ENCODE peak calls at places on chromosomes 13 and 19, in four cellular contexts. One of them, this sample, is unnamed.

GRCh38 chr19:1221141-1221903 is 15.7 kb downstream of the STK11 start:
- DNase-seq in K562: no peak
- DNase-seq in HepG2: peak
- DNase-seq in HCT116: no peak
- DNase-seq in this sample: no peak

GRCh38 chr13:42808572-42808971 is 27.2 kb downstream of the FAM216B start:
- DNase-seq in HepG2: no peak
- DNase-seq in K562: no peak
- DNase-seq in HCT116: no peak
- DNase-seq in this sample: no peak

GRCh38 chr13:27977476-27978300 is 8.6 kb upstream of the CDX2 start:
- DNase-seq in HepG2: no peak
- DNase-seq in HCT116: no peak
- DNase-seq in K562: no peak
- DNase-seq in this sample: no peak

GRCh38 chr13:60043262-60043661 is 120.5 kb downstream of the DIAPH3 start:
- DNase-seq in HepG2: no peak
- DNase-seq in HCT116: no peak
- DNase-seq in K562: no peak
- DNase-seq in this sample: no peak

GRCh38 chr13:74046461-74046860 is 87.7 kb downstream of the KLF12 start:
- DNase-seq in K562: no peak
- DNase-seq in HepG2: no peak
- DNase-seq in HCT116: no peak
- DNase-seq in this sample: no peak

GRCh38 chr19:1427221-1427620 is 11.0 kb upstream of the RPS15 start:
- DNase-seq in HepG2: no peak
- DNase-seq in HCT116: no peak
- DNase-seq in K562: no peak
- DNase-seq in this sample: no peak

GRCh38 chr19:42683917-42684513 is 56.3 kb downstream of the PSG3 start:
- DNase-seq in HepG2: peak
- DNase-seq in HCT116: peak
- DNase-seq in K562: peak
- DNase-seq in this sample: peak

GRCh38 chr19:35738887-35739229 is 3.4 kb downstream of the IGFLR1 start:
- DNase-seq in HCT116: no peak
- DNase-seq in HepG2: no peak
- DNase-seq in K562: no peak
- DNase-seq in this sample: no peak

GRCh38 chr13:108283110-108283509 is 13.6 kb downstream of the TNFSF13B start:
- DNase-seq in K562: no peak
- DNase-seq in HCT116: no peak
- DNase-seq in HepG2: no peak
- DNase-seq in this sample: no peak

GRCh38 chr19:42919757-42920079 is 2.0 kb upstream of the PSG6 start:
- DNase-seq in K562: no peak
- DNase-seq in HepG2: no peak
- DNase-seq in HCT116: no peak
- DNase-seq in this sample: no peak

GRCh38 chr19:57872450-57872849 is 16.4 kb downstream of the ZNF814 start:
- DNase-seq in HCT116: no peak
- DNase-seq in HepG2: no peak
- DNase-seq in K562: no peak
- DNase-seq in this sample: no peak

GRCh38 chr13:24168392-24168750 is 7.9 kb downstream of the SPATA13 start:
- DNase-seq in HCT116: no peak
- DNase-seq in HepG2: no peak
- DNase-seq in K562: no peak
- DNase-seq in this sample: no peak

GRCh38 chr19:14400913-14401312 is 18.2 kb downstream of the DDX39A start:
- DNase-seq in HCT116: no peak
- DNase-seq in K562: no peak
- DNase-seq in HepG2: no peak
- DNase-seq in this sample: no peak

GRCh38 chr13:106349080-106349841 is 186.2 kb downstream of the EFNB2 start:
- DNase-seq in HepG2: no peak
- DNase-seq in HCT116: peak
- DNase-seq in K562: no peak
- DNase-seq in this sample: no peak

GRCh38 chr13:73073050-73073449 is 14.2 kb downstream of the KLF5 start:
- DNase-seq in HCT116: no peak
- DNase-seq in HepG2: no peak
- DNase-seq in K562: no peak
- DNase-seq in this sample: no peak

GRCh38 chr19:46023311-46023779 is 492 bp upstream of the PGLYRP1 start:
- DNase-seq in HCT116: no peak
- DNase-seq in K562: no peak
- DNase-seq in HepG2: no peak
- DNase-seq in this sample: no peak

GRCh38 chr19:38664503-38665211 is 17.2 kb downstream of the ACTN4 start:
- DNase-seq in K562: peak
- DNase-seq in HCT116: no peak
- DNase-seq in HepG2: no peak
- DNase-seq in this sample: no peak

GRCh38 chr13:73335226-73335625 is 276.4 kb downstream of the KLF5 start:
- DNase-seq in K562: no peak
- DNase-seq in HCT116: peak
- DNase-seq in HepG2: no peak
- DNase-seq in this sample: peak

GRCh38 chr13:68988176-68988575 is 1119.5 kb upstream of the ATXN8OS start:
- DNase-seq in K562: no peak
- DNase-seq in HepG2: no peak
- DNase-seq in HCT116: no peak
- DNase-seq in this sample: no peak

GRCh38 chr19:35911173-35911572 is 3.1 kb upstream of the TYROBP start:
- DNase-seq in K562: peak
- DNase-seq in HepG2: no peak
- DNase-seq in HCT116: no peak
- DNase-seq in this sample: no peak

GRCh38 chr19:51158474-51159129 is 16.5 kb downstream of the SIGLEC7 start:
- DNase-seq in HepG2: peak
- DNase-seq in K562: peak
- DNase-seq in HCT116: peak
- DNase-seq in this sample: peak

GRCh38 chr19:2722541-2723344 is 1.6 kb upstream of the DIRAS1 start:
- DNase-seq in HepG2: no peak
- DNase-seq in HCT116: no peak
- DNase-seq in K562: peak
- DNase-seq in this sample: no peak

GRCh38 chr13:27194895-27195764 is 23.5 kb upstream of the USP12 start:
- DNase-seq in HCT116: peak
- DNase-seq in HepG2: no peak
- DNase-seq in K562: peak
- DNase-seq in this sample: peak

GRCh38 chr13:20230913-20231838 is 943 bp downstream of the GJB6 start:
- DNase-seq in K562: no peak
- DNase-seq in HCT116: no peak
- DNase-seq in HepG2: no peak
- DNase-seq in this sample: no peak

GRCh38 chr13:36885901-36886300 is 34.1 kb downstream of the SMAD9 start:
- DNase-seq in K562: no peak
- DNase-seq in HepG2: no peak
- DNase-seq in HCT116: no peak
- DNase-seq in this sample: no peak

GRCh38 chr13:46520188-46520587 is 32.8 kb upstream of the LRCH1 start:
- DNase-seq in HCT116: no peak
- DNase-seq in HepG2: no peak
- DNase-seq in K562: no peak
- DNase-seq in this sample: no peak

DNA sequence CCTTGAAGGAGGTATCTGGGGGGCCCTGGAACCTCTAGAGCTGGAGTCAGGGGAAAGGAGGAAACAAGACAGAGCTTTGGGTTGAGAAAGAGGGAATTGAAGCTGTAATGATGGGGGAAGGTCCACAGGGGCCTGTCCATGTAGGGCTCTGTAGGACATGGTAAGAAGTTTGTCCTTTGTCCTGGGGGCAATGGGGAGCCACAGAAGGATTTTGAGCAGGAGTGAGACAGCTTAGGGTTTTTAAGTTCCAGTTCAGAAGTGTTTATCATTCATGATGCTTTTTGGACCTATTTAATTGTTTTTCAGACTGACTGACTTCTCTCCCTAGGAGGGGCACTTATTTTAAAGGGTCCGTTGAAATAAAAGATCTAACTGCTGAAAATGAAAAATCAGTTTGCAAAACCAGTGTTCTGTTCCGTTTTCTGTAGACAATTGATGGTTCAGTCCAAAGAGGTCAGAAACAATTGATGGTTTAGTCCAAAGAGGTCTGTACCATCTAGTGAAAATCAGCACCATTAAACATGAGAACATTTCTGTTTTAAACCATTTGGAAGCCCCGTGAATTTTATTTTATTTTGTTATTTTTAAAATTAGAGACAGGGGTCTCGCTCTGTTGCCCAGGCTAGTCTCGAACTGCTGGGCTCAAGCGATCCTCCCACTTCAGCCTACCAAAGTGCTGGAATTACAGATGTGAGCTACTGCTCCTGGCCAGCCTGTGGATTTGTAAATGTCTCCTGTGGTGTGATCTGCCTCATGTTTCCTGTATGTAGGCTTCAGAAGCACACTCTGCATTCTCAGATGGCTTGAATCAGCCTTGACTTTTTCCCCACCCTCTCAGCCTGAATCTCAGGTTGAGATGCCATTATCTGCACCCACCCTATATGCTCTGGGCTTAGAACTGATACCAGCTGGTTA is 8.4 kb downstream of the PLD3 start:
- DNase-seq in K562: no peak
- DNase-seq in HepG2: no peak
- DNase-seq in HCT116: no peak
- DNase-seq in this sample: no peak
- TF ChIP-seq TCF7L2 in K562: no peak
- TF ChIP-seq TCF7L2 in HepG2: no peak
- TF ChIP-seq TCF7L2 in HCT116: no peak
- TF ChIP-seq TCF7L2 in this sample: no peak

GRCh38 chr13:98570929-98571372 is 6.0 kb downstream of the STK24 start:
- DNase-seq in K562: peak
- DNase-seq in HepG2: peak
- DNase-seq in HCT116: peak
- DNase-seq in this sample: no peak

GRCh38 chr13:98564204-98564603 is 12.7 kb downstream of the STK24 start:
- DNase-seq in HCT116: no peak
- DNase-seq in HepG2: no peak
- DNase-seq in K562: no peak
- DNase-seq in this sample: no peak

GRCh38 chr13:98563071-98563470 is 13.8 kb downstream of the STK24 start:
- DNase-seq in K562: no peak
- DNase-seq in HCT116: no peak
- DNase-seq in HepG2: no peak
- DNase-seq in this sample: no peak

GRCh38 chr13:98565726-98566577 is 11.0 kb downstream of the STK24 start:
- DNase-seq in K562: no peak
- DNase-seq in HepG2: no peak
- DNase-seq in HCT116: no peak
- DNase-seq in this sample: no peak

GRCh38 chr13:98567140-98567539 is 9.8 kb downstream of the STK24 start:
- DNase-seq in K562: no peak
- DNase-seq in HCT116: no peak
- DNase-seq in HepG2: no peak
- DNase-seq in this sample: no peak
- H3K27ac ChIP-seq in K562: no peak
- H3K27ac ChIP-seq in HCT116: no peak
- H3K27ac ChIP-seq in HepG2: no peak
- H3K27ac ChIP-seq in this sample: no peak

GRCh38 chr19:13159713-13160112 is 9.5 kb downstream of the IER2 start:
- DNase-seq in HCT116: no peak
- DNase-seq in HepG2: no peak
- DNase-seq in K562: no peak
- DNase-seq in this sample: no peak

GRCh38 chr19:13154911-13155471 is 4.8 kb downstream of the IER2 start:
- DNase-seq in HCT116: peak
- DNase-seq in K562: peak
- DNase-seq in HepG2: peak
- DNase-seq in this sample: no peak

GRCh38 chr19:13154241-13154778 is 4.1 kb downstream of the IER2 start:
- DNase-seq in HepG2: peak
- DNase-seq in HCT116: no peak
- DNase-seq in K562: peak
- DNase-seq in this sample: no peak

GRCh38 chr19:13155472-13156284 is 5.5 kb downstream of the IER2 start:
- DNase-seq in K562: peak
- DNase-seq in HCT116: no peak
- DNase-seq in HepG2: peak
- DNase-seq in this sample: no peak

DNA sequence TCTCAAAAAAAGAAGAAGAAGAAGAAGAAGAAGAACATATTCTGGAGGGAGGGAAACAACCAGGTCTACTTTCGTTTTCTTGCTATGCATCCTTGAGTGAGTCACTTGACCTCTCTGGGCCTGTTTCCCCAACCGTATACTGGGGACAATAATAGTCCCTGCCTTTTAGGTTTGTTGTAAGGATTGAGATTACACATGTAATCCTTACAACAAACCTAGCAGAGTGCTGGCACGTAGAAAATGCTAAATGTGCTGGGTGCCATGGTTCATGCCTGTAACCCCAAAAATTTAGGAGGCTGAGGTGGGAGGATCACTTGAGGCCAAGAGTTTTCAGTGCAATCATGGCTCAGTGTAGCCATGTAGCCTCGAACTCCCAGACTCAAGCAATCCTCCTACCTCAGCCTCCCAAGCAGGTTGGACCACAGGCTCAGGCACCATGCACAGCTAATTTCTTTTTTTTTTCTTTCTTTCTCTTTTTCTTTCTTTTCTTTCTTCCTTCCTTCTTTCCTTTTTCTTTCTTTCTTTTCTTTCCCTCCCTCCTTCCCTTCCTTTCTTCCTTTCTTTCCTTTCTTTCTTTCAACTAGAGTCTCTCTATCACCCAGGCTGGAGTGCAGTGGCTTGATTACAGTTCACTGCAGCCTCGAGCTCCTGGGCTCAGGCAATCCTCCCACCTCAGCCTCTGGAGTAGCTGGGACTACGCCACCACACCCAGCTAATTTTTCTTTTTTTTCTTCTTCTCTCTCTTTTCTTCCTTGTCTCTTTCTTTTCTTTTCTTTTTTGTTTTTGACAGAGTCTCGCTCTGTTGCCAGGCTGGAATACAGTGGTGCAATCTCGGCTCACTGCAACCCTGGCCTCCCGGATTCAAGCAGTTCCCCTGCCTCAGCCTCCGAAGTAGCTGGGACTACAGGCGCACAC is 7.0 kb downstream of the IER2 start:
- DNase-seq in K562: no peak
- DNase-seq in HepG2: no peak
- DNase-seq in HCT116: no peak
- DNase-seq in this sample: no peak
- TF ChIP-seq SIN3A in K562: no peak
- TF ChIP-seq SIN3A in HepG2: no peak
- TF ChIP-seq SIN3A in HCT116: no peak
- TF ChIP-seq SIN3A in this sample: no peak

DNA sequence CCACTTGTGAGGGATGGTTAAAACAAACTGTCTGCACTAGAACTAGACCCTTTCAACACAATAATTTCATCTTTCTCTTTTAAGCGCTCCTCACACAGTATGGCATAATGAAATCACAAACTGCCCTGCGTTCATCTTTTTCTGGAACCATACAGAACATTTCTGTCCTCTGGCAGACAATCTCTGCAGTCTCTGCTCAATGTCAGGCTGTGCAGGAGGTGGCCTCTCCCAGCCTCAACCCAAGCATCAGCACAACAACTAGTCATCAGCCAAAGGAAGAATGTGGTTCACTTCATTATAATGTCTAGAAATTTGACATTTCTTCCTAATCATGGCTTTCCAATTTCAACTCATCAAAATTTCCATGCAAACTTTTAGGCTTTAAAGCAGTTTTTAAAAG is 125.1 kb upstream of the STARD13 start:
- DNase-seq in K562: no peak
- DNase-seq in HepG2: no peak
- DNase-seq in HCT116: no peak
- DNase-seq in this sample: no peak
- TF ChIP-seq TCF7L2 in K562: no peak
- TF ChIP-seq TCF7L2 in HepG2: no peak
- TF ChIP-seq TCF7L2 in HCT116: no peak
- TF ChIP-seq TCF7L2 in this sample: no peak

This sample was measured in Panc1.